ENCODE peak calls at places on chromosome 16, in ten cellular contexts. U is Panc1; B is PC-9; X is neural progenitor cell; G is CD8-positive, alpha-beta memory T cell; O is CD8-positive, alpha-beta T cell; C is H1; R is kidney; T is right atrium auricular region; Q is stomach. M is an unnamed sample. For H3K4me1, the result is how much of the 10 kb centered on the place peaks cover.

GRCh38 chr16:22052985-22053384 is 39.4 kb upstream of the VWA3A start:
- DNase-seq in U (no peak), B (no peak), X (no peak), G (no peak), O (no peak), C (no peak), R (no peak), T (no peak), Q (no peak), M (no peak)

GRCh38 chr16:49277766-49278566 is 3.7 kb downstream of the CBLN1 start:
- DNase-seq in U (no peak), B (no peak), X (peak), G (no peak), O (no peak), C (peak), R (no peak), T (no peak), Q (no peak), M (no peak)

GRCh38 chr16:31707743-31708335 is 165.8 kb upstream of the ZNF267 start:
- DNase-seq in U (no peak), B (no peak), X (no peak), G (no peak), O (no peak), C (no peak), R (no peak), T (no peak), Q (no peak), M (no peak)

GRCh38 chr16:26276289-26276688 is 584.5 kb downstream of the HS3ST4 start:
- DNase-seq in U (no peak), B (no peak), X (no peak), G (no peak), O (no peak), C (no peak), R (no peak), T (no peak), Q (no peak), M (no peak)

GRCh38 chr16:66414891-66415290 is 12.2 kb upstream of the BEAN1 start:
- DNase-seq in U (no peak), B (no peak), X (no peak), G (no peak), O (no peak), C (no peak), R (no peak), T (no peak), Q (no peak), M (no peak)

GRCh38 chr16:57235128-57236092 is 9.6 kb upstream of the ARL2BP start:
- DNase-seq in U (no peak), B (no peak), X (no peak), G (no peak), O (no peak), C (no peak), R (no peak), T (no peak), Q (no peak), M (no peak)

GRCh38 chr16:53773150-53773846 is 69.3 kb downstream of the FTO start:
- DNase-seq in U (no peak), B (peak), X (peak), G (no peak), O (no peak), C (no peak), R (no peak), T (no peak), Q (peak), M (peak)

GRCh38 chr16:20734782-20735181 is 6.8 kb downstream of the THUMPD1 start:
- DNase-seq in U (no peak), B (no peak), X (no peak), G (no peak), O (no peak), C (no peak), R (no peak), T (no peak), Q (no peak), M (no peak)

GRCh38 chr16:35391328-35391727 is 1931.9 kb downstream of the TP53TG3F start:
- DNase-seq in U (peak), B (peak), X (peak), G (no peak), O (no peak), C (peak), R (no peak), T (no peak), Q (no peak), M (no peak)

GRCh38 chr16:4682084-4682581 is 11.2 kb upstream of the NUDT16L1 start:
- DNase-seq in U (no peak), B (no peak), X (no peak), G (no peak), O (no peak), C (no peak), R (no peak), T (no peak), Q (no peak), M (no peak)

GRCh38 chr16:82008957-82009592 is 2.2 kb downstream of the SDR42E1 start:
- DNase-seq in U (no peak), B (no peak), X (no peak), G (no peak), O (no peak), C (no peak), R (no peak), T (no peak), Q (no peak), M (no peak)

GRCh38 chr16:27977966-27978365 is 85.5 kb downstream of the GSG1L start:
- DNase-seq in U (no peak), B (no peak), X (no peak), G (no peak), O (no peak), C (no peak), R (no peak), T (no peak), Q (no peak), M (no peak)

GRCh38 chr16:82846806-82847205 is 220.0 kb downstream of the CDH13 start:
- DNase-seq in U (no peak), B (no peak), X (no peak), G (no peak), O (no peak), C (no peak), R (no peak), T (no peak), Q (no peak), M (no peak)

GRCh38 chr16:81841709-81842108 is 62.6 kb downstream of the PLCG2 start:
- DNase-seq in U (no peak), B (no peak), X (no peak), G (peak), O (no peak), C (no peak), R (no peak), T (no peak), Q (no peak), M (no peak)

GRCh38 chr16:87062569-87063442 is 254.4 kb downstream of the C16orf95 start:
- DNase-seq in U (peak), B (no peak), X (peak), G (no peak), O (peak), C (peak), R (peak), T (peak), Q (peak), M (peak)

GRCh38 chr16:12675852-12676251 is 127.8 kb downstream of the CPPED1 start:
- DNase-seq in U (no peak), B (no peak), X (no peak), G (no peak), O (no peak), C (no peak), R (no peak), T (no peak), Q (no peak), M (no peak)

GRCh38 chr16:70713342-70713741 is 27.5 kb upstream of the MTSS2 start:
- DNase-seq in U (no peak), B (no peak), X (no peak), G (no peak), O (no peak), C (no peak), R (no peak), T (no peak), Q (no peak), M (no peak)

GRCh38 chr16:57473176-57473840 is 10.8 kb downstream of the POLR2C start:
- DNase-seq in U (no peak), B (no peak), X (no peak), G (no peak), O (no peak), C (no peak), R (no peak), T (no peak), Q (no peak), M (no peak)

GRCh38 chr16:22888791-22889190 is 74.8 kb downstream of the HS3ST2 start:
- DNase-seq in U (no peak), B (no peak), X (peak), G (no peak), O (no peak), C (no peak), R (no peak), T (peak), Q (no peak), M (no peak)

GRCh38 chr16:22627043-22627442 is 116.4 kb downstream of the NPIPB5 start:
- DNase-seq in U (no peak), B (no peak), X (no peak), G (no peak), O (no peak), C (no peak), R (no peak), T (no peak), Q (no peak), M (no peak)

GRCh38 chr16:14579266-14579665 is 50.8 kb downstream of the PARN start:
- DNase-seq in U (peak), B (no peak), X (no peak), G (no peak), O (no peak), C (no peak), R (no peak), T (no peak), Q (peak), M (no peak)

GRCh38 chr16:8621572-8622314 is at the start of gene METTL22:
- DNase-seq in U (peak), B (peak), X (peak), G (peak), O (peak), C (peak), R (peak), T (peak), Q (peak), M (peak)

GRCh38 chr16:79599837-79600635 is 501 bp downstream of the MAF start:
- DNase-seq in U (no peak), B (no peak), X (peak), G (no peak), O (peak), C (peak), R (peak), T (no peak), Q (peak), M (peak)

GRCh38 chr16:372584-372983 is 2.2 kb upstream of the MRPL28 start:
- DNase-seq in U (no peak), B (no peak), X (no peak), G (no peak), O (no peak), C (no peak), R (no peak), T (no peak), Q (no peak), M (no peak)

GRCh38 chr16:80804451-80805383 is at the start of gene CDYL2:
- DNase-seq in U (no peak), B (no peak), X (peak), G (peak), O (peak), C (peak), R (peak), T (no peak), Q (peak), M (peak)

GRCh38 chr16:58421529-58421928 is 29.3 kb downstream of the GINS3 start:
- DNase-seq in U (no peak), B (peak), X (no peak), G (no peak), O (no peak), C (no peak), R (no peak), T (no peak), Q (no peak), M (no peak)

GRCh38 chr16:30527635-30528178 is 1.3 kb upstream of the ZNF768 start:
- DNase-seq in U (no peak), B (peak), X (no peak), G (no peak), O (no peak), C (no peak), R (peak), T (no peak), Q (peak), M (peak)

GRCh38 chr16:77877712-77878111 is 89.3 kb downstream of the VAT1L start:
- DNase-seq in U (no peak), B (no peak), X (no peak), G (no peak), O (no peak), C (no peak), R (no peak), T (no peak), Q (no peak), M (no peak)

GRCh38 chr16:15950167-15950854 is 895 bp downstream of the ABCC1 start:
- DNase-seq in U (no peak), B (no peak), X (peak), G (peak), O (no peak), C (no peak), R (no peak), T (no peak), Q (peak), M (peak)

GRCh38 chr16:65226077-65226476 is 104.2 kb upstream of the CDH11 start:
- DNase-seq in U (no peak), B (no peak), X (no peak), G (no peak), O (no peak), C (no peak), R (no peak), T (no peak), Q (no peak), M (no peak)

GRCh38 chr16:75241955-75242354 is 9.5 kb downstream of the BCAR1 start:
- DNase-seq in U (no peak), B (no peak), X (no peak), G (no peak), O (no peak), C (no peak), R (no peak), T (no peak), Q (no peak), M (no peak)
- H3K4me1 ChIP-seq in U (half or more), B (under half), X (under half), G (under half), O (under half), C (under half), R (half or more), T (half or more), Q (half or more), M (under half)

GRCh38 chr16:3010510-3010909 is 2.2 kb upstream of the CLDN9 start:
- DNase-seq in U (no peak), B (no peak), X (no peak), G (no peak), O (no peak), C (no peak), R (no peak), T (no peak), Q (no peak), M (no peak)
- H3K4me1 ChIP-seq in U (under half), B (half or more), X (under half), G (under half), O (under half), C (half or more), R (under half), T (under half), Q (under half), M (under half)

GRCh38 chr16:67893791-67894399 is 841 bp downstream of the PSKH1 start:
- DNase-seq in U (no peak), B (no peak), X (peak), G (no peak), O (no peak), C (no peak), R (no peak), T (no peak), Q (no peak), M (peak)
- H3K4me1 ChIP-seq in U (under half), B (under half), X (under half), G (under half), O (under half), C (under half), R (under half), T (under half), Q (half or more), M (under half)

DNA sequence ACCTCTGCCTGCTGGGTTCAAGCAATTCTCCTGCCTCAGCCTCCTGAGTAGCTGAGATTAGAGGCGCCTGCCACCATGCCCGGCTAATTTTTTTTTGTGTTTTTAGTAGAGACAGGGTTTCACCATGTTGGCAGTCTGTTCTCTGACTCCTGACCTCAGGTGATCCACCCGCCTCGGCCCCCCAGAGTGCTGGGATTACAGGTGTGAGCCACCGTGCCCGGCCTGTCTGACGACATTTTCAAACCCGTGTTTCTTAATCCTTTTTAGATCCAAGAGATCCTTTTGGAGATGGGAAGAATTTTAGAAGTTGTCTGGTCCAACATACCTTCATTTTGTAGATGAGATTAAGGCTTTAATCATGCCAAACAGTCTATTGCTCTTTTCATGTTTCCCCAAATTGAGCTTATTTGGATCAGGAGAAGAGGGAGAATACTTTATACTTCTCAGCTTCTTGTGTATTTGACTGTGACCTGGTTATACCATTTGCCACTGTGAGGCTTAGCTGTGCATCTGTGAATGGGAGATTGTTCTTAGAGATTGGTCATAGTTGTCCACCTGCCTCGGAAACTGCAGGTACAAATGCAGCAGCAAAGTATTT is 25.8 kb downstream of the USP10 start:
- DNase-seq in U (no peak), B (peak), X (no peak), G (no peak), O (no peak), C (no peak), R (no peak), T (no peak), Q (no peak), M (no peak)
- H3K4me1 ChIP-seq in U (half or more), B (half or more), X (under half), G (under half), O (under half), C (under half), R (under half), T (half or more), Q (half or more), M (under half)

GRCh38 chr16:54986404-54986803 is 55.7 kb downstream of the IRX5 start:
- DNase-seq in U (no peak), B (no peak), X (peak), G (no peak), O (no peak), C (no peak), R (no peak), T (no peak), Q (no peak), M (no peak)

GRCh38 chr16:54985156-54985555 is 54.5 kb downstream of the IRX5 start:
- DNase-seq in U (no peak), B (no peak), X (no peak), G (no peak), O (no peak), C (no peak), R (no peak), T (no peak), Q (no peak), M (no peak)

GRCh38 chr16:54985668-54986067 is 55.0 kb downstream of the IRX5 start:
- DNase-seq in U (no peak), B (no peak), X (no peak), G (no peak), O (no peak), C (no peak), R (no peak), T (no peak), Q (no peak), M (no peak)

GRCh38 chr16:54976651-54977200 is 46.1 kb downstream of the IRX5 start:
- DNase-seq in U (no peak), B (no peak), X (no peak), G (no peak), O (no peak), C (no peak), R (no peak), T (no peak), Q (no peak), M (no peak)

GRCh38 chr16:54980821-54981220 is 50.2 kb downstream of the IRX5 start:
- DNase-seq in U (no peak), B (no peak), X (no peak), G (no peak), O (no peak), C (no peak), R (no peak), T (no peak), Q (no peak), M (no peak)
- H3K4me1 ChIP-seq in U (under half), B (under half), X (under half), G (under half), O (under half), C (under half), R (under half), T (under half), Q (under half), M (under half)

DNA sequence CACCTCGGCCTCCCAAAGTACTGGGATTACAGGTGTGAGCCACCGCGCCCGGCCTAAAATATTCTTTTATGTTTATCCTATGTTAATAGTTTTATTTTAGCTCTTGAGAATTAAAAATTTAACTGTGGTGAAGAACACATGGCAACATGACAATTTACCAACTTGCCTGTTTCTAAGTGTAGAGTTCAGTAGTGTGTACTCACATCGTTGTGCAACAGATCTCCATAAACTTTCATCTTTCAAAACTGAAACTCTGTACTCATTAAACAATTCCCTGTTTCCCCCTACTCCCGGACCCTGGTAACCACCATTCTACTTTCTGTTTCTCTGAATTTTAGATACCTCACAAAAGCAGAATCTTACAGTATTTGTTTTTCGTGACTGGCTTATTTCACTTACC is 17.2 kb downstream of the IST1 start:
- DNase-seq in U (no peak), B (no peak), X (no peak), G (no peak), O (no peak), C (no peak), R (no peak), T (no peak), Q (no peak), M (no peak)
- H3K4me1 ChIP-seq in U (under half), B (under half), X (under half), G (under half), O (under half), C (under half), R (under half), T (half or more), Q (half or more), M (under half)

GRCh38 chr16:85562102-85562786 is 50.9 kb upstream of the GSE1 start:
- DNase-seq in U (no peak), B (no peak), X (no peak), G (no peak), O (no peak), C (peak), R (peak), T (no peak), Q (no peak), M (no peak)
- H3K4me1 ChIP-seq in U (half or more), B (under half), X (under half), G (under half), O (under half), C (under half), R (half or more), T (half or more), Q (half or more), M (under half)

DNA sequence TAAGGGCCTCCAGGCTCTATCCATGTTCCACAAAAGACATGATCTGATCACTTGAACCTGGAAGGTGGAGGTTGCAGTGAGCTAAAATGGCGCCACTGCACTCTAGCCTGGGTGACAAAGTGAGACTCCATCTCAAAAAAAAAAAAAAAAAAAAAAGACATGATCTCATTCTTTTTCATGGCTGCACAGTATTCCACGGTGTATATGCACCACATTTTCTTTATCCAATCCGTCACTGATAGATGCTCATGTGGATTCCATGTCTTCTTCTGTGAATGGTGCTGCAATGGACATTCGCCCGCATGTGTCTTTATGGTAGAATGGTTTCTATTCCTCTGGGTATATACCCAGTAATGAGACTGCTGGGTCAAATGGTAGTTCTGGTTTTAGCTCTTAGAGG is 124.4 kb downstream of the ANKRD11 start:
- DNase-seq in U (no peak), B (no peak), X (no peak), G (no peak), O (no peak), C (no peak), R (no peak), T (no peak), Q (no peak), M (no peak)
- H3K4me1 ChIP-seq in U (half or more), B (under half), X (half or more), G (half or more), O (half or more), C (under half), R (under half), T (half or more), Q (half or more), M (under half)

M was measured in colonic mucosa.